ENCODE peak calls at places on chromosomes 3 and 15, in nine cellular contexts. E is astrocyte of the spinal cord, K is HFFc6, R is upper lobe of right lung, Q is stomach, G is GM23338, U is AG10803, O is GM20000, Y is AG04450. J is an unnamed sample.

GRCh38 chr3:82281205-82281604 is 519.8 kb upstream of the GBE1 start:
- DNase-seq in E (peak), K (no peak), R (no peak), Q (no peak), G (peak), U (no peak), O (no peak), Y (no peak), J (no peak)

GRCh38 chr15:37223089-37223488 is 122.7 kb upstream of the MEIS2 start:
- DNase-seq in E (no peak), K (no peak), R (no peak), Q (no peak), G (no peak), U (no peak), O (no peak), Y (no peak), J (no peak)

GRCh38 chr3:107543666-107544065 is 20.9 kb downstream of the BBX start:
- DNase-seq in E (no peak), K (no peak), R (no peak), Q (no peak), G (peak), U (no peak), O (no peak), Y (no peak), J (no peak)

GRCh38 chr15:80404719-80405553 is 754 bp downstream of the ARNT2 start:
- DNase-seq in E (peak), K (no peak), R (peak), Q (no peak), G (peak), U (no peak), O (peak), Y (no peak), J (peak)

GRCh38 chr3:85567074-85567676 is 608.4 kb downstream of the CADM2 start:
- DNase-seq in E (peak), K (no peak), R (no peak), Q (peak), G (peak), U (peak), O (peak), Y (no peak), J (peak)

GRCh38 chr15:31461375-31461774 is 134.7 kb downstream of the KLF13 start:
- DNase-seq in E (no peak), K (no peak), R (peak), Q (peak), G (no peak), U (no peak), O (no peak), Y (no peak), J (no peak)

GRCh38 chr3:73572371-73572770 is 52.4 kb downstream of the PDZRN3 start:
- DNase-seq in E (no peak), K (no peak), R (no peak), Q (no peak), G (no peak), U (no peak), O (no peak), Y (no peak), J (no peak)

GRCh38 chr3:103511891-103512290 is 1077.1 kb downstream of the ZPLD1 start:
- DNase-seq in E (no peak), K (no peak), R (no peak), Q (no peak), G (no peak), U (no peak), O (no peak), Y (no peak), J (no peak)

GRCh38 chr3:355622-356021 is 159.1 kb downstream of the CHL1 start:
- DNase-seq in E (peak), K (peak), R (no peak), Q (no peak), G (no peak), U (peak), O (no peak), Y (peak), J (no peak)

GRCh38 chr3:29583861-29584260 is 303.0 kb downstream of the RBMS3 start:
- DNase-seq in E (no peak), K (no peak), R (no peak), Q (no peak), G (no peak), U (no peak), O (no peak), Y (no peak), J (no peak)

GRCh38 chr3:187850256-187851010 is 105.2 kb upstream of the BCL6 start:
- DNase-seq in E (no peak), K (no peak), R (peak), Q (no peak), G (no peak), U (no peak), O (no peak), Y (no peak), J (no peak)

GRCh38 chr15:66498501-66499386 is 1.2 kb upstream of the SNAPC5 start:
- DNase-seq in E (peak), K (peak), R (no peak), Q (no peak), G (peak), U (peak), O (no peak), Y (no peak), J (no peak)

GRCh38 chr3:176513604-176514003 is 683.7 kb downstream of the TBL1XR1 start:
- DNase-seq in E (peak), K (no peak), R (no peak), Q (no peak), G (peak), U (no peak), O (no peak), Y (no peak), J (no peak)

GRCh38 chr3:134014270-134014669 is 15.5 kb downstream of the SLCO2A1 start:
- DNase-seq in E (no peak), K (no peak), R (no peak), Q (no peak), G (no peak), U (no peak), O (no peak), Y (no peak), J (no peak)

GRCh38 chr3:46096336-46096735 is 69.1 kb upstream of the XCR1 start:
- DNase-seq in E (no peak), K (no peak), R (no peak), Q (no peak), G (no peak), U (no peak), O (no peak), Y (no peak), J (no peak)

GRCh38 chr15:101027920-101028319 is 108.8 kb downstream of the LRRK1 start:
- DNase-seq in E (no peak), K (no peak), R (no peak), Q (no peak), G (no peak), U (no peak), O (no peak), Y (no peak), J (no peak)

GRCh38 chr15:26037369-26037768 is 174.2 kb upstream of the ATP10A start:
- DNase-seq in E (no peak), K (no peak), R (no peak), Q (no peak), G (no peak), U (peak), O (no peak), Y (no peak), J (no peak)

GRCh38 chr3:141402476-141403171 is 34.3 kb downstream of the ZBTB38 start:
- DNase-seq in E (peak), K (peak), R (peak), Q (peak), G (peak), U (peak), O (peak), Y (no peak), J (peak)

GRCh38 chr3:149233323-149233722 is 11.7 kb upstream of the CP start:
- DNase-seq in E (no peak), K (no peak), R (no peak), Q (no peak), G (no peak), U (no peak), O (no peak), Y (no peak), J (no peak)

GRCh38 chr3:27333843-27334242 is 35.3 kb downstream of the NEK10 start:
- DNase-seq in E (no peak), K (no peak), R (no peak), Q (no peak), G (no peak), U (no peak), O (no peak), Y (no peak), J (no peak)

GRCh38 chr15:92709064-92709463 is 53.5 kb upstream of the FAM174B start:
- DNase-seq in E (no peak), K (no peak), R (no peak), Q (no peak), G (no peak), U (no peak), O (no peak), Y (no peak), J (no peak)

GRCh38 chr15:58070801-58071418 is 5.4 kb upstream of the ALDH1A2 start:
- DNase-seq in E (peak), K (peak), R (peak), Q (peak), G (peak), U (peak), O (peak), Y (no peak), J (peak)

GRCh38 chr3:153379516-153379915 is 217.5 kb downstream of the RAP2B start:
- DNase-seq in E (peak), K (peak), R (no peak), Q (no peak), G (no peak), U (peak), O (no peak), Y (no peak), J (no peak)

GRCh38 chr15:90401499-90401898 is 13.5 kb downstream of the IQGAP1 start:
- DNase-seq in E (no peak), K (no peak), R (no peak), Q (no peak), G (no peak), U (no peak), O (no peak), Y (no peak), J (no peak)

GRCh38 chr15:99472416-99473145 is 93.2 kb upstream of the MEF2A start:
- DNase-seq in E (no peak), K (no peak), R (no peak), Q (no peak), G (no peak), U (no peak), O (no peak), Y (no peak), J (no peak)

GRCh38 chr3:194715022-194715800 is 29.5 kb downstream of the FAM43A start:
- DNase-seq in E (no peak), K (no peak), R (no peak), Q (no peak), G (no peak), U (no peak), O (no peak), Y (no peak), J (no peak)

GRCh38 chr3:39184081-39184967 is 8.1 kb downstream of the XIRP1 start:
- DNase-seq in E (no peak), K (no peak), R (no peak), Q (no peak), G (no peak), U (no peak), O (peak), Y (no peak), J (no peak)

GRCh38 chr3:50196253-50196801 is 4.9 kb downstream of the GNAT1 start:
- DNase-seq in E (no peak), K (no peak), R (no peak), Q (no peak), G (no peak), U (no peak), O (no peak), Y (no peak), J (no peak)

GRCh38 chr3:131883711-131884407 is 151.0 kb downstream of the CPNE4 start:
- DNase-seq in E (no peak), K (peak), R (no peak), Q (no peak), G (no peak), U (no peak), O (no peak), Y (no peak), J (no peak)

GRCh38 chr3:5095879-5096278 is 26.2 kb upstream of the ARL8B start:
- DNase-seq in E (peak), K (no peak), R (no peak), Q (no peak), G (peak), U (no peak), O (no peak), Y (no peak), J (no peak)

GRCh38 chr15:78210349-78210717 is 24.0 kb downstream of the ACSBG1 start:
- DNase-seq in E (no peak), K (no peak), R (no peak), Q (peak), G (no peak), U (no peak), O (peak), Y (no peak), J (no peak)

GRCh38 chr15:68666120-68666811 is 87.5 kb downstream of the CORO2B start:
- DNase-seq in E (no peak), K (no peak), R (no peak), Q (no peak), G (peak), U (no peak), O (no peak), Y (no peak), J (no peak)

GRCh38 chr3:197501496-197501878 is 54.3 kb downstream of the BDH1 start:
- DNase-seq in E (peak), K (no peak), R (no peak), Q (no peak), G (peak), U (peak), O (no peak), Y (no peak), J (peak)

GRCh38 chr3:120681018-120681417 is 1.0 kb downstream of the HGD start:
- DNase-seq in E (no peak), K (no peak), R (no peak), Q (no peak), G (no peak), U (no peak), O (no peak), Y (no peak), J (no peak)
- TF ChIP-seq CTCF in E (no peak), K (no peak), R (no peak), Q (no peak), G (no peak), U (no peak), O (no peak), Y (no peak), J (no peak)

GRCh38 chr3:195897081-195897852 is 11.1 kb downstream of the TNK2 start:
- DNase-seq in E (peak), K (peak), R (no peak), Q (no peak), G (no peak), U (peak), O (peak), Y (no peak), J (no peak)

GRCh38 chr3:195895900-195896360 is 12.4 kb downstream of the TNK2 start:
- DNase-seq in E (no peak), K (peak), R (peak), Q (peak), G (peak), U (no peak), O (peak), Y (no peak), J (peak)

GRCh38 chr3:195896361-195897080 is 11.8 kb downstream of the TNK2 start:
- DNase-seq in E (peak), K (peak), R (no peak), Q (no peak), G (peak), U (peak), O (no peak), Y (no peak), J (no peak)

GRCh38 chr3:195899701-195900425 is 8.5 kb downstream of the TNK2 start:
- DNase-seq in E (no peak), K (no peak), R (no peak), Q (no peak), G (no peak), U (no peak), O (peak), Y (no peak), J (no peak)

GRCh38 chr3:195897853-195898415 is 10.4 kb downstream of the TNK2 start:
- DNase-seq in E (no peak), K (no peak), R (no peak), Q (no peak), G (peak), U (no peak), O (peak), Y (no peak), J (no peak)
- TF ChIP-seq CTCF in E (no peak), K (peak), R (no peak), Q (no peak), G (peak), U (no peak), O (no peak), Y (peak), J (no peak)

GRCh38 chr3:138573138-138573537 is 20.9 kb downstream of the CEP70 start:
- DNase-seq in E (no peak), K (no peak), R (no peak), Q (no peak), G (no peak), U (no peak), O (no peak), Y (no peak), J (no peak)

GRCh38 chr3:138569090-138569489 is 25.0 kb downstream of the CEP70 start:
- DNase-seq in E (no peak), K (no peak), R (no peak), Q (no peak), G (no peak), U (no peak), O (no peak), Y (no peak), J (no peak)

GRCh38 chr3:138567403-138567802 is 26.7 kb downstream of the CEP70 start:
- DNase-seq in E (no peak), K (no peak), R (no peak), Q (no peak), G (no peak), U (no peak), O (no peak), Y (no peak), J (no peak)
- TF ChIP-seq CTCF in E (no peak), K (no peak), R (no peak), Q (no peak), G (no peak), U (no peak), O (no peak), Y (no peak), J (no peak)

DNA sequence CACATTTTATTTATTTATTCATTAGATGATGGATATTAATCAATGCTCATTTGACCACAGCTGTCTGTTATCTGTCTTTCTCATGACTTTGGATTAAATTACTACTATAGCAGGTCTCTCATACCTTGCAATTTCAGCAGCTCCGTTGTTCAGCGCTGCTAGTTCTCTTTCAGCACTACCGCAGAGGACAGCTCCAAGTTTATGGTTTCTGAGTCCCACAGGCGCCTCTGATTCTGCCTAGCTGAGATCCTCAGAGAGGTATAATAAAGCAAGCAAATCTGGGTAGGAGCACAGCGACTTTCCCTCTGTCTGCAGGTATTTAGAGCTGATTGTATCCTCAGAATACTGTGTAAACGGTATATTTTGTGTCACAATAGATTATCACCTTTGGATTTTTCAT is 204.9 kb downstream of the CNTN4 start:
- DNase-seq in E (peak), K (no peak), R (no peak), Q (no peak), G (peak), U (no peak), O (no peak), Y (no peak), J (peak)
- TF ChIP-seq CTCF in E (no peak), K (no peak), R (no peak), Q (no peak), G (no peak), U (no peak), O (no peak), Y (no peak), J (no peak)